ENCODE peak calls at places on chromosomes 6 and 20, in six cellular contexts. Z is right lobe of liver, V is NB4, C is esophagus squamous epithelium, B is cardiac fibroblast, U is Panc1. N is an unnamed sample.

GRCh38 chr6:111242452-111242851 is 155.1 kb downstream of the SLC16A10 start:
- DNase-seq in Z (no peak), U (no peak), B (no peak), V (no peak), C (no peak), N (no peak)

GRCh38 chr6:18471232-18471964 is 84.2 kb downstream of the RNF144B start:
- DNase-seq in U (no peak), V (no peak), B (no peak), Z (peak), C (no peak), N (no peak)

GRCh38 chr6:1786455-1787108 is 176.9 kb downstream of the FOXC1 start:
- DNase-seq in Z (no peak), B (no peak), V (no peak), U (no peak), C (no peak), N (no peak)

GRCh38 chr6:126153661-126154060 is 167.3 kb downstream of the TRMT11 start:
- DNase-seq in C (no peak), V (no peak), Z (no peak), B (peak), U (no peak), N (no peak)

GRCh38 chr6:56733298-56733697 is 90.6 kb upstream of the DST start:
- DNase-seq in Z (no peak), B (no peak), C (no peak), U (no peak), V (no peak), N (no peak)

GRCh38 chr6:100479180-100480035 is 14.7 kb upstream of the SIM1 start:
- DNase-seq in V (peak), C (no peak), B (peak), U (peak), Z (no peak), N (no peak)

GRCh38 chr20:61896058-61896961 is 169.4 kb downstream of the TAF4 start:
- DNase-seq in Z (peak), U (peak), V (peak), B (peak), C (no peak), N (no peak)

GRCh38 chr6:19921821-19922220 is 84.7 kb downstream of the ID4 start:
- DNase-seq in Z (no peak), B (no peak), V (no peak), U (no peak), C (no peak), N (no peak)

GRCh38 chr6:106710580-106710979 is 81.2 kb downstream of the QRSL1 start:
- DNase-seq in V (no peak), U (no peak), Z (no peak), C (no peak), B (no peak), N (no peak)
- TF ChIP-seq CTCF in V (no peak), U (no peak), Z (no peak), C (no peak), B (no peak), N (no peak)

DNA sequence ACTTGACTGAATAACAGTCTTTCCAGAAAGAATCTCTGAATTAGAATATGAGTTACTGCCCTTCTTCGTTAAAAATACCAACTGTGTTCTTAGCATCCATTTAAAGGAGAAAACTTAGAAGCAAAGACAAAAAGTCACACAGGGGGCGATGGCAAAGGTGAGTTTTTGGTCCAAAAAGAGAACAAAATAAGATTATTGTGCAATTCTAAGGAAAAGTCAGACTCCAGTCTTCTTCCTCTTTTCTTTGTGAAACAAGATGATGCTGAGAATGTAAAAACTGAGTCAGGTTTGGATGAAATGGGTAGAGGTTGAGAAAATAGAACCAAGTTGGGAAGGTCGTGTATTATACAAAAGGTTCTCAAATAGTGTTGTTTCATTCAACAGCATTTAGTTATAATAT is 1.6 kb downstream of the CYB5R4 start:
- DNase-seq in C (no peak), Z (no peak), U (no peak), V (peak), B (no peak), N (no peak)
- H3K4me3 ChIP-seq in C (no peak), Z (no peak), U (peak), V (peak), B (no peak), N (no peak)

GRCh38 chr20:57332105-57333089 is 2.8 kb downstream of the SPO11 start:
- DNase-seq in C (no peak), V (no peak), U (no peak), Z (no peak), B (no peak), N (no peak)

GRCh38 chr20:57329608-57330221 is at the start of gene SPO11:
- DNase-seq in B (no peak), C (no peak), V (peak), U (no peak), Z (no peak), N (peak)

GRCh38 chr20:57330998-57331397 is 1.4 kb downstream of the SPO11 start:
- DNase-seq in Z (no peak), U (no peak), C (no peak), V (peak), B (peak), N (no peak)

DNA sequence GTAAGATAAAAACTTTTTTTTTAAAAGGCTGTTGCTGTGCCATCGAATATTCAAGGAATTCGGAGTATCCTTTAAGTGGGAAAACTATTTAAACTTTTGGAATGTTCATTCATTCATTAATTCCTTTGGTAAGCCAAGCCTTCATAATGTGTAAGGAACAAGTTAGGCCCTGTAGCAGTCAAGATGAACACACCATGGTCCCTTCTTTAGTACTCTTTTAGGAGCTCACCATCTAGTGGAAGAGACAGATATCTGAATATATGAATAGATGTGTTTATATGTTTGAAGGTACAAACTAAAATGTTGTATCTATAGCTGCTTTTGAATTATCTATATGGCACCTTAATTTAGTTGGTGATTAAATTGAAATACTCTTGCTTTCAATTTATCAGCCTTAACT is 5.8 kb downstream of the SPO11 start:
- DNase-seq in V (peak), U (no peak), C (no peak), Z (no peak), B (no peak), N (no peak)
- TF ChIP-seq CTCF in V (no peak), U (peak), C (no peak), Z (no peak), B (no peak), N (peak)

DNA sequence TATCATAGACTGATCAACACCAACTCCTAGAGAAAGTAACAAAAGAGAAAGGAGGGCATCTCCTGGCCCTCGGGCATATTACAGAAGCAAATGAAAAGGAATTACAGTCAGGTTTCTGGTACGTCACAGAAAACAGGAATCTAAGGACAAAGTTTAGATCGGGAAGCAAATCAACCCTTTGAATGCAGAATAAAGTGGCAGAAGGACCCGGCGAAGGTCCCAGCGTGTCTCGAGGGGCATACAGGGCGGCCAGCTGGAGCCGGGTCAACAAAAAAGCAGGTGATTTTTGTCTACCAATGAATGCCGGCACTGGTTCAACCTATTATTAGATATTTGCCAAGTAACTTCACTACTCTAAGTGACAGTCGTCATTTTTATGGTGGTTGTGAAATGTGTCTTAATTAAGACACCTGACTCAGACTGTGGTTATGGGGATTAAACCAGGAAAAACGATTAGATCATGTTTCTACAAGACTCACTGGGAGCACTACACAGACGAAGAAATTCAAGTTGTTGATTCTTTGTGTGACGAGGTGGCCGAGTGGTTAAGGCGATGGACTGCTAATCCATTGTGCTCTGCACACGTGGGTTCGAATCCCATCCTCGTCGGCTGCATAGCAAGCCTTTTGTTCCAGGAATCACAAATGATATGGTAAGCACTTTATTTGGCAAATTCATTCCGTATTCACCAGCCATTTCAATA is 12.4 kb upstream of the ZSCAN9 start:
- DNase-seq in V (peak), U (peak), B (peak), Z (peak), C (no peak), N (no peak)
- H3K4me3 ChIP-seq in V (peak), U (peak), B (peak), Z (no peak), C (peak), N (peak)

GRCh38 chr20:32625996-32626395 is 40.9 kb upstream of the NOL4L start:
- DNase-seq in V (no peak), B (no peak), Z (no peak), C (no peak), U (no peak), N (no peak)

GRCh38 chr20:32621914-32622584 is 36.9 kb upstream of the NOL4L start:
- DNase-seq in U (no peak), B (no peak), Z (no peak), V (peak), C (no peak), N (no peak)

GRCh38 chr20:32624687-32625345 is 39.7 kb upstream of the NOL4L start:
- DNase-seq in C (no peak), U (no peak), B (no peak), Z (no peak), V (no peak), N (no peak)

GRCh38 chr20:32622585-32623468 is 37.7 kb upstream of the NOL4L start:
- DNase-seq in B (no peak), V (no peak), U (no peak), Z (no peak), C (no peak), N (no peak)

DNA sequence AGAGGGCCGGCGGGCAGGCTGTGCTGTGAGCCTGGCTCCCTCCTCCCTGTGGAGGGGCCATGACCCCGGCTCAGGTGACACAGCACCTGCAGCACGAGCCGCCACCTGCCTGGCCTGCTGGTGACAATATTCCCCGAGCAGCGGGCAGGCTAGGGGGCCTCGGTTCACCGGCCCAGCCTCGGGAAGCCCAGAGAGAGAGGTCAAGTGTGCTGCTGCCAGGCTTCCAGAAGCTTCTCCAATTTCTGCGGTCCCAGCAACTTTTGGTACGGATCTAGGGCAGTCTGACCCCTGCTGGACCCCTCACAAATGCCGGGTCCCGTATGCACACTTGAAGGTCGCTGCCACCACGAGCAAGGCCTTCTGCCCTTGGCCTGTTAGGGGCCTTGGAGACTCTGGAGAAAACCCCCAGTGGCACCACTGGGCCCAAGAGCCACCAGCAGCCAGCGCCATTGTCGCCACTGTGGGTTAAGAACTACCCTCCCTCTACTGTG is 38.6 kb upstream of the NOL4L start:
- DNase-seq in V (peak), U (no peak), B (no peak), Z (no peak), C (no peak), N (no peak)
- TF ChIP-seq CTCF in V (peak), U (no peak), B (no peak), Z (no peak), C (no peak), N (no peak)

DNA sequence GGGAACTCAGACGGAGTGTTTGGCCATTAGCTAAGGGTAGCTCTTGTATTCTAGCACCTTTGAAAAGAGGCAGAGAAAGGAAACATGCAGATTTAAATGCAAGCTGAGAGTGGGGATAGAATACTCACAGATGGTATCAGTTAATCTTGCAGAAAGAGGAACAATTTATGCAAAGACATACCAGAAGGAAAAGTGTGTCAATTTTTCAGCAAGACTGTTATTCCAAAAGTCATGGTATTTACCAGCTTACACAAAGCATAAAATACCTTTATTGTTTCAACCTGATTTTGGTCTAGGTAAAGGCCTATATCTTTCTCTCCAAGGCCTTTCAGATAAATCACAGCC is 324 bp upstream of the SLC2A12 start:
- DNase-seq in U (no peak), C (no peak), Z (no peak), V (no peak), B (no peak), N (no peak)
- H3K4me3 ChIP-seq in U (peak), C (peak), Z (peak), V (peak), B (no peak), N (peak)

GRCh38 chr20:8735014-8735413 is 333.9 kb upstream of the PLCB4 start:
- DNase-seq in V (no peak), C (no peak), U (no peak), Z (no peak), B (no peak), N (no peak)
- TF ChIP-seq CTCF in V (no peak), C (no peak), U (no peak), Z (no peak), B (no peak), N (no peak)